ENCODE peak calls at places on chromosome 5, in nine cellular contexts. K, R, Y, F, U, P, N, G and I are unnamed samples.

GRCh38 chr5:62256161-62257017 is 49.6 kb upstream of the KIF2A start:
- DNase-seq in K (no peak), Y (no peak), P (peak), N (no peak), F (no peak), R (no peak), U (no peak), G (no peak), I (no peak)

GRCh38 chr5:67360047-67360446 is 163.4 kb upstream of the CD180 start:
- DNase-seq in F (no peak), G (no peak), Y (no peak), R (no peak), N (no peak), K (peak), P (no peak), U (no peak), I (no peak)

GRCh38 chr5:172411423-172412111 is 42.8 kb downstream of the SH3PXD2B start:
- DNase-seq in Y (no peak), K (peak), U (no peak), G (peak), F (no peak), N (no peak), P (no peak), R (no peak), I (no peak)

GRCh38 chr5:168779333-168779732 is 200.2 kb upstream of the PANK3 start:
- DNase-seq in P (no peak), K (no peak), R (no peak), F (no peak), G (no peak), N (no peak), Y (no peak), U (no peak), I (no peak)

GRCh38 chr5:59222687-59223511 is 640.0 kb downstream of the RAB3C start:
- DNase-seq in U (no peak), R (no peak), F (no peak), G (peak), K (peak), N (no peak), P (no peak), Y (no peak), I (no peak)

GRCh38 chr5:131064669-131065371 is 100.2 kb downstream of the HINT1 start:
- DNase-seq in K (no peak), U (no peak), P (no peak), F (no peak), G (no peak), R (no peak), N (no peak), Y (no peak), I (no peak)

GRCh38 chr5:73338201-73339126 is 110.1 kb downstream of the FOXD1 start:
- DNase-seq in K (peak), P (no peak), Y (peak), U (no peak), F (no peak), R (no peak), N (no peak), G (peak), I (no peak)

GRCh38 chr5:165525268-165525667 is 2019.8 kb downstream of the MAT2B start:
- DNase-seq in N (no peak), F (no peak), R (no peak), U (peak), G (peak), Y (no peak), K (peak), P (no peak), I (no peak)

GRCh38 chr5:1538276-1538675 is 14.5 kb upstream of the LPCAT1 start:
- DNase-seq in R (peak), K (no peak), N (no peak), Y (no peak), P (no peak), F (no peak), G (no peak), U (no peak), I (no peak)

DNA sequence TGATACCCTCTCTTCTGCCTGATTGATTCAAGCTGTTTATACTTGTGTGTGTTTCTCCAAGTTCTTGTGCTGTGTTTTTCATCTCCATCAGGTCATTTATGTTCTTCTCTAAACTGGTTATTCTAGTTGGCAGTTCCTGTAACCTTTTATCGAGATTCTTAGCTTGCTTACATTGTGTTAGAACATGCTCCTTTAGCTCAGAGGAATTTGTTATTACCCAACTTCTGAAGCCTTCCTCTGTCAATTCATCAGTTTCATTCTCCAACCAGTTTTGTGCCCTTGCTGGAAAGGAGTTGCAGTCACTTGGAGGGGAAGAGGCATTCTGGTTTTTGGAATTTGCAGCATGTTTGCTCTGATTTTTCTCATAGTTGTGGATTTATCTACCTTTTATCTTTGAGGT is 126.2 kb upstream of the FTMT start:
- DNase-seq in U (no peak), R (no peak), Y (no peak), N (no peak), G (no peak), F (no peak), P (no peak), K (no peak), I (no peak)
- TF ChIP-seq CTCF in U (no peak), R (no peak), Y (no peak), N (no peak), G (no peak), F (no peak), P (no peak), K (no peak), I (no peak)

DNA sequence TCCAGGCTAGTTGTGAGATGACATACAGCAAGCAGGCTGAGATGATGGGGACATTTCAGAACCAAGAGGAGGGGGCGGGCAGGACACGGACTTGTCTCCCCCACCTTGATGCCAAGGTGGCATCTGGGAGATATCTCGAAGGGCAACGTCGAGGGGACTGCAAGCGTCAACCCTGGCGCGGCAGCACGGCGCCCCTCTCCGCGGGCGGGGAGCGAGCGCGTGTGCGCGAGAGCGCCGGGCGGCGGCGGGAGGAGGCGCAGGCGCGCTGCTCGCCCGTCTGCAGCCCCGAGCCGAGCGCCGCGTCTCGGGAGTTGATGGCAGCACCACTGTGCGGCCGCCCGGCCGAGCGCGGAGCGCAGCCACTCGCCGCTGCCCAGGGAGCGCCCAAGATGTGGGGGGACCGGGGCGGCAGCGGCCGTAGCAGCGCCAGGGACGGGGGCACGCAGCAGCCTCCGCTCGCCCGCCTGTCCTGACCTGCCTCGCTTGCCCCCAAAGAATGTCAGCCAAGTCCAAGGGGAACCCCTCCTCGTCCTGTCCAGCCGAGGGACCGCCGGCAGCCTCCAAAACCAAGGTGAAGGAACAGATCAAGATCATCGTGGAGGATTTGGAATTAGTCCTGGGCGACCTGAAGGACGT is at the start of gene PRR16:
- DNase-seq in Y (no peak), U (peak), K (peak), F (peak), R (peak), N (peak), P (no peak), G (peak), I (peak)
- TF ChIP-seq CTCF in Y (no peak), U (peak), K (no peak), F (no peak), R (peak), N (peak), P (no peak), G (peak), I (peak)

DNA sequence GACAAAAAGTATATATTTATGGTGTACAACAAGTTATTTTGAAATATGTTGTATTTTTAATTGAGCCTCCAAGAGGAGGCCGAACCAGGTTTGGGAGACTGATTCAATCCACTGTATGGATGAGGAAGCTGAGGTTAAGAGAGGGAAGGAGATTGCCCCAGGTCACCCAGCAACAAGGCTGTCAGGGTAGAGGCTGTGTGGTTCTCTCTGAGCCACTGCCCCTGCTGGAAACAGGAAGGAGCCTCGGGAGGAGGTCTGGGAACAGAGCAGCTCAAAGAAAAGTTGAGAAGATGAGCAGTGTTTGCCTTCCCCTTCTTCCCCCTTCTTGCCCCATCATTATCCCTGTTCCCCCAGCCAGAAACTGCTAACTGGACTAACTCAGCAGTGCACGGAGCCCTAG is 6.6 kb upstream of the FAT2 start:
- DNase-seq in Y (no peak), K (no peak), U (no peak), N (no peak), F (no peak), P (no peak), R (no peak), G (no peak), I (no peak)
- TF ChIP-seq CTCF in Y (no peak), K (no peak), U (no peak), N (no peak), F (no peak), P (no peak), R (no peak), G (no peak), I (no peak)

GRCh38 chr5:149962601-149963300 is 2.2 kb downstream of the SLC26A2 start:
- DNase-seq in G (no peak), R (no peak), F (no peak), P (no peak), N (no peak), U (no peak), Y (no peak), K (no peak), I (no peak)

GRCh38 chr5:149963722-149964121 is 3.2 kb downstream of the SLC26A2 start:
- DNase-seq in Y (no peak), P (no peak), G (no peak), F (no peak), K (no peak), U (no peak), N (no peak), R (no peak), I (no peak)

GRCh38 chr5:149960272-149961185 is at the start of gene SLC26A2:
- DNase-seq in G (peak), U (peak), K (peak), F (peak), R (peak), N (peak), P (peak), Y (peak), I (peak)

GRCh38 chr5:149961186-149961685 is 678 bp downstream of the SLC26A2 start:
- DNase-seq in G (peak), U (no peak), N (no peak), K (peak), F (no peak), P (no peak), R (no peak), Y (no peak), I (no peak)

DNA sequence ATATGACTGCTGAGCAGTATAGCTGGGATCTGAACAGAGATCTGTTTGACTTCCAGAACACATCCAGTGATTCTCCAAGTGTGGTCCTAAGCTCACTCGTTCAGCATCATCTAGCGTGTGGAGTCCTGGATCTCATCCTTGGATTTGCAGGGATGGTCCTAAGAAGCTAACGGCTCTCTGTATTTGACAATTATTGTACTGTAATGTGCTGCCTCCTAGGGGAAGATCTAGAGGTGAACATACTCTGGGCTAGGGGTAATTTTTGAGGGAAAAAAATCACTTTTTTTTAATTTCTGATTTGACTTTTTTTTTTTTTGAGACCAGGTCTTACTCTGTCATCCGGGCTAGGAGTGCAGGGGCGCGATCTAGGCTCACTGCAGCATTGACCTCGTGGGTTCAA is 1.5 kb downstream of the SLC26A2 start:
- DNase-seq in R (no peak), G (peak), U (peak), Y (no peak), F (no peak), K (peak), P (no peak), N (no peak), I (no peak)
- TF ChIP-seq CTCF in R (peak), G (peak), U (peak), Y (peak), F (no peak), K (peak), P (peak), N (peak), I (peak)

GRCh38 chr5:4028384-4028783 is 432.8 kb downstream of the IRX1 start:
- DNase-seq in N (no peak), K (no peak), G (no peak), U (no peak), F (no peak), Y (no peak), P (no peak), R (no peak), I (no peak)
- TF ChIP-seq CTCF in N (no peak), K (no peak), G (no peak), U (no peak), F (no peak), Y (no peak), P (no peak), R (no peak), I (no peak)